ENCODE peak calls at places on chromosomes 2 and 18, in ten cellular contexts. B is HAP-1; Q is activated T-cell treated with anti-CD3 and anti-CD28 coated beads, Interleukin-2, amount 50 U/mL, for 24 hours; Y is brain microvascular endothelial cell; N is NCI-H1048; O is 8988T; R is AG10803; G is NCI-H510A treated with DMSO at 0.1 percent for 48 hours; H is AG08395; U is B cell. L is an unnamed sample.
A peak's percentile ranks its signal among the peaks of the same experiment; 100 is the strongest.

GRCh38 chr2:20632446-20632990 is 18.4 kb downstream of the HS1BP3 start:
- DNase-seq in B (no peak), Q (no peak), Y (no peak), N (no peak), O (no peak), R (no peak), G (no peak), H (no peak), U (no peak), L (no peak)

GRCh38 chr2:10225291-10226031 is 77.2 kb upstream of the HPCAL1 start:
- DNase-seq in B (no peak), Q (no peak), Y (no peak), N (no peak), O (no peak), R (no peak), G (no peak), H (no peak), U (no peak), L (no peak)

GRCh38 chr18:79136742-79137141 is 67.5 kb downstream of the ATP9B start:
- DNase-seq in B (no peak), Q (no peak), Y (no peak), N (no peak), O (no peak), R (no peak), G (no peak), H (no peak), U (no peak), L (peak; percentile 34)

GRCh38 chr18:31102941-31103340 is 720 bp upstream of the DSC2 start:
- DNase-seq in B (peak; percentile 31), Q (no peak), Y (no peak), N (no peak), O (no peak), R (no peak), G (no peak), H (no peak), U (no peak), L (no peak)

GRCh38 chr18:11411021-11411420 is 198.4 kb upstream of the SLC35G4 start:
- DNase-seq in B (no peak), Q (no peak), Y (no peak), N (no peak), O (no peak), R (peak; percentile 83), G (no peak), H (peak; percentile 40), U (no peak), L (no peak)

GRCh38 chr2:162480067-162480466 is 136.1 kb downstream of the GCA start:
- DNase-seq in B (no peak), Q (no peak), Y (no peak), N (no peak), O (no peak), R (no peak), G (no peak), H (no peak), U (no peak), L (no peak)

GRCh38 chr2:45728458-45728942 is 77.0 kb downstream of the PRKCE start:
- DNase-seq in B (no peak), Q (no peak), Y (no peak), N (no peak), O (no peak), R (no peak), G (no peak), H (no peak), U (peak; percentile 81), L (no peak)

GRCh38 chr2:144703852-144704324 is 184.0 kb upstream of the ZEB2 start:
- DNase-seq in B (no peak), Q (no peak), Y (peak; percentile 52), N (no peak), O (no peak), R (peak; percentile 74), G (no peak), H (peak; percentile 63), U (peak; percentile 63), L (peak; percentile 35)

GRCh38 chr18:79987566-79987965 is 797 bp downstream of the TXNL4A start:
- DNase-seq in B (no peak), Q (no peak), Y (no peak), N (no peak), O (no peak), R (peak; percentile 12), G (no peak), H (peak; percentile 30), U (no peak), L (no peak)

GRCh38 chr18:44180683-44181082 is 500.0 kb upstream of the SETBP1 start:
- DNase-seq in B (no peak), Q (no peak), Y (peak; percentile 70), N (no peak), O (no peak), R (no peak), G (no peak), H (no peak), U (no peak), L (no peak)

GRCh38 chr2:6982934-6983589 is 65.8 kb downstream of the RNF144A start:
- DNase-seq in B (no peak), Q (no peak), Y (no peak), N (no peak), O (no peak), R (no peak), G (no peak), H (no peak), U (no peak), L (no peak)

GRCh38 chr18:36329684-36330434 is 32.3 kb downstream of the FHOD3 start:
- DNase-seq in B (no peak), Q (no peak), Y (no peak), N (no peak), O (no peak), R (no peak), G (no peak), H (no peak), U (no peak), L (no peak)

GRCh38 chr2:224645722-224646121 is 60.6 kb upstream of the CUL3 start:
- DNase-seq in B (no peak), Q (no peak), Y (no peak), N (peak; percentile 4), O (no peak), R (no peak), G (no peak), H (no peak), U (no peak), L (no peak)

GRCh38 chr18:31566576-31567306 is 24.9 kb upstream of the TTR start:
- DNase-seq in B (no peak), Q (no peak), Y (no peak), N (no peak), O (no peak), R (no peak), G (no peak), H (no peak), U (no peak), L (no peak)

GRCh38 chr2:72082021-72082739 is 65.5 kb downstream of the CYP26B1 start:
- DNase-seq in B (no peak), Q (no peak), Y (no peak), N (no peak), O (no peak), R (peak; percentile 65), G (no peak), H (peak; percentile 29), U (no peak), L (no peak)

GRCh38 chr2:88596141-88596830 is 31.0 kb downstream of the EIF2AK3 start:
- DNase-seq in B (peak; percentile 28), Q (no peak), Y (no peak), N (no peak), O (no peak), R (no peak), G (no peak), H (no peak), U (no peak), L (no peak)

GRCh38 chr2:181396575-181397062 is 60.6 kb upstream of the ITGA4 start:
- DNase-seq in B (no peak), Q (no peak), Y (no peak), N (no peak), O (no peak), R (peak; percentile 71), G (no peak), H (peak; percentile 17), U (no peak), L (peak; percentile 35)

GRCh38 chr2:224175010-224175409 is 135.9 kb upstream of the SERPINE2 start:
- DNase-seq in B (no peak), Q (no peak), Y (no peak), N (no peak), O (no peak), R (no peak), G (no peak), H (no peak), U (no peak), L (no peak)

GRCh38 chr2:49972699-49973098 is 818.4 kb upstream of the FSHR start:
- DNase-seq in B (peak; percentile 76), Q (no peak), Y (no peak), N (no peak), O (no peak), R (no peak), G (no peak), H (no peak), U (no peak), L (no peak)

GRCh38 chr2:195520671-195521155 is 136.3 kb upstream of the SLC39A10 start:
- DNase-seq in B (no peak), Q (no peak), Y (peak; percentile 98), N (no peak), O (no peak), R (peak; percentile 83), G (no peak), H (peak; percentile 81), U (no peak), L (no peak)